ENCODE peak calls at places on chromosomes 7 and 10, in six cellular contexts. One of them, this sample, is unnamed.

GRCh38 chr10:62819521-62819920 is 3.4 kb upstream of the EGR2 start:
- DNase-seq in colonic mucosa: no peak
- DNase-seq in tibial nerve: no peak
- DNase-seq in lower lobe of right lung: no peak
- DNase-seq in AG10803: no peak
- DNase-seq in CD8-positive, alpha-beta T cell: no peak
- DNase-seq in this sample: no peak

GRCh38 chr10:117221156-117221711 is 19.7 kb upstream of the SLC18A2 start:
- DNase-seq in colonic mucosa: no peak
- DNase-seq in tibial nerve: no peak
- DNase-seq in lower lobe of right lung: no peak
- DNase-seq in AG10803: no peak
- DNase-seq in CD8-positive, alpha-beta T cell: no peak
- DNase-seq in this sample: no peak

GRCh38 chr10:78727728-78728127 is 341.0 kb upstream of the ZMIZ1 start:
- DNase-seq in colonic mucosa: no peak
- DNase-seq in tibial nerve: no peak
- DNase-seq in lower lobe of right lung: no peak
- DNase-seq in AG10803: no peak
- DNase-seq in CD8-positive, alpha-beta T cell: no peak
- DNase-seq in this sample: no peak

GRCh38 chr10:78756604-78757442 is 311.9 kb upstream of the ZMIZ1 start:
- DNase-seq in colonic mucosa: peak; percentile 43
- DNase-seq in tibial nerve: peak; percentile 85
- DNase-seq in lower lobe of right lung: peak; percentile 81
- DNase-seq in AG10803: peak; percentile 98
- DNase-seq in CD8-positive, alpha-beta T cell: no peak
- DNase-seq in this sample: peak; percentile 96

GRCh38 chr10:73251683-73252444 is 580 bp downstream of the MRPS16 start:
- DNase-seq in colonic mucosa: peak; percentile 22
- DNase-seq in tibial nerve: no peak
- DNase-seq in lower lobe of right lung: peak; percentile 47
- DNase-seq in AG10803: no peak
- DNase-seq in CD8-positive, alpha-beta T cell: no peak
- DNase-seq in this sample: no peak

GRCh38 chr7:25849361-25850184 is 302.4 kb upstream of the NFE2L3 start:
- DNase-seq in colonic mucosa: no peak
- DNase-seq in tibial nerve: peak; percentile 83
- DNase-seq in lower lobe of right lung: no peak
- DNase-seq in AG10803: peak; percentile 80
- DNase-seq in CD8-positive, alpha-beta T cell: no peak
- DNase-seq in this sample: no peak

GRCh38 chr10:118922226-118922625 is 107.3 kb upstream of the NANOS1 start:
- DNase-seq in colonic mucosa: peak; percentile 23
- DNase-seq in tibial nerve: peak; percentile 35
- DNase-seq in lower lobe of right lung: no peak
- DNase-seq in AG10803: peak; percentile 12
- DNase-seq in CD8-positive, alpha-beta T cell: no peak
- DNase-seq in this sample: no peak

GRCh38 chr10:91564508-91564907 is 68.4 kb downstream of the PPP1R3C start:
- DNase-seq in colonic mucosa: no peak
- DNase-seq in tibial nerve: no peak
- DNase-seq in lower lobe of right lung: no peak
- DNase-seq in AG10803: no peak
- DNase-seq in CD8-positive, alpha-beta T cell: no peak
- DNase-seq in this sample: no peak

GRCh38 chr7:8436965-8437364 is 3.6 kb downstream of the NXPH1 start:
- DNase-seq in colonic mucosa: peak; percentile 48
- DNase-seq in tibial nerve: no peak
- DNase-seq in lower lobe of right lung: no peak
- DNase-seq in AG10803: no peak
- DNase-seq in CD8-positive, alpha-beta T cell: no peak
- DNase-seq in this sample: no peak

GRCh38 chr7:95540366-95540765 is 54.6 kb downstream of the ASB4 start:
- DNase-seq in colonic mucosa: no peak
- DNase-seq in tibial nerve: no peak
- DNase-seq in lower lobe of right lung: no peak
- DNase-seq in AG10803: no peak
- DNase-seq in CD8-positive, alpha-beta T cell: no peak
- DNase-seq in this sample: no peak

GRCh38 chr7:127761196-127761595 is 109.2 kb downstream of the SND1 start:
- DNase-seq in colonic mucosa: no peak
- DNase-seq in tibial nerve: no peak
- DNase-seq in lower lobe of right lung: no peak
- DNase-seq in AG10803: no peak
- DNase-seq in CD8-positive, alpha-beta T cell: no peak
- DNase-seq in this sample: no peak

GRCh38 chr7:121019018-121019417 is 30.5 kb downstream of the CPED1 start:
- DNase-seq in colonic mucosa: no peak
- DNase-seq in tibial nerve: no peak
- DNase-seq in lower lobe of right lung: no peak
- DNase-seq in AG10803: peak; percentile 73
- DNase-seq in CD8-positive, alpha-beta T cell: no peak
- DNase-seq in this sample: no peak

GRCh38 chr10:115654961-115655360 is 561.8 kb downstream of the ATRNL1 start:
- DNase-seq in colonic mucosa: no peak
- DNase-seq in tibial nerve: no peak
- DNase-seq in lower lobe of right lung: no peak
- DNase-seq in AG10803: no peak
- DNase-seq in CD8-positive, alpha-beta T cell: no peak
- DNase-seq in this sample: no peak

GRCh38 chr10:96637709-96638108 is 50.9 kb upstream of the TM9SF3 start:
- DNase-seq in colonic mucosa: no peak
- DNase-seq in tibial nerve: no peak
- DNase-seq in lower lobe of right lung: no peak
- DNase-seq in AG10803: no peak
- DNase-seq in CD8-positive, alpha-beta T cell: no peak
- DNase-seq in this sample: no peak

GRCh38 chr10:51386248-51386885 is 312.1 kb downstream of the PRKG1 start:
- DNase-seq in colonic mucosa: no peak
- DNase-seq in tibial nerve: no peak
- DNase-seq in lower lobe of right lung: no peak
- DNase-seq in AG10803: peak; percentile 61
- DNase-seq in CD8-positive, alpha-beta T cell: no peak
- DNase-seq in this sample: no peak

GRCh38 chr10:30170814-30171213 is 111.4 kb upstream of the JCAD start:
- DNase-seq in colonic mucosa: no peak
- DNase-seq in tibial nerve: no peak
- DNase-seq in lower lobe of right lung: no peak
- DNase-seq in AG10803: peak; percentile 74
- DNase-seq in CD8-positive, alpha-beta T cell: no peak
- DNase-seq in this sample: peak; percentile 64

GRCh38 chr7:66413379-66414114 is 208.4 kb downstream of the TPST1 start:
- DNase-seq in colonic mucosa: peak; percentile 85
- DNase-seq in tibial nerve: peak; percentile 49
- DNase-seq in lower lobe of right lung: peak; percentile 90
- DNase-seq in AG10803: peak; percentile 37
- DNase-seq in CD8-positive, alpha-beta T cell: peak; percentile 88
- DNase-seq in this sample: no peak

GRCh38 chr7:28406192-28406591 is 6.1 kb upstream of the CREB5 start:
- DNase-seq in colonic mucosa: no peak
- DNase-seq in tibial nerve: no peak
- DNase-seq in lower lobe of right lung: no peak
- DNase-seq in AG10803: no peak
- DNase-seq in CD8-positive, alpha-beta T cell: no peak
- DNase-seq in this sample: no peak

GRCh38 chr7:38112075-38112474 is 66.0 kb upstream of the STARD3NL start:
- DNase-seq in colonic mucosa: no peak
- DNase-seq in tibial nerve: no peak
- DNase-seq in lower lobe of right lung: no peak
- DNase-seq in AG10803: no peak
- DNase-seq in CD8-positive, alpha-beta T cell: no peak
- DNase-seq in this sample: no peak

GRCh38 chr7:105581066-105581811 is at the start of gene EFCAB10:
- DNase-seq in colonic mucosa: peak; percentile 64
- DNase-seq in tibial nerve: no peak
- DNase-seq in lower lobe of right lung: peak; percentile 87
- DNase-seq in AG10803: peak; percentile 38
- DNase-seq in CD8-positive, alpha-beta T cell: peak; percentile 20
- DNase-seq in this sample: no peak

GRCh38 chr7:20275637-20276036 is 55.1 kb upstream of the ITGB8 start:
- DNase-seq in colonic mucosa: no peak
- DNase-seq in tibial nerve: no peak
- DNase-seq in lower lobe of right lung: no peak
- DNase-seq in AG10803: peak; percentile 66
- DNase-seq in CD8-positive, alpha-beta T cell: no peak
- DNase-seq in this sample: peak; percentile 7

GRCh38 chr7:74586258-74587200 is 71.0 kb upstream of the GTF2I start:
- DNase-seq in colonic mucosa: no peak
- DNase-seq in tibial nerve: no peak
- DNase-seq in lower lobe of right lung: no peak
- DNase-seq in AG10803: no peak
- DNase-seq in CD8-positive, alpha-beta T cell: no peak
- DNase-seq in this sample: no peak

GRCh38 chr7:93310346-93310745 is 78.2 kb downstream of the VPS50 start:
- DNase-seq in colonic mucosa: no peak
- DNase-seq in tibial nerve: no peak
- DNase-seq in lower lobe of right lung: no peak
- DNase-seq in AG10803: no peak
- DNase-seq in CD8-positive, alpha-beta T cell: no peak
- DNase-seq in this sample: no peak

GRCh38 chr10:113058175-113058961 is 108.3 kb downstream of the TCF7L2 start:
- DNase-seq in colonic mucosa: peak; percentile 59
- DNase-seq in tibial nerve: no peak
- DNase-seq in lower lobe of right lung: no peak
- DNase-seq in AG10803: peak; percentile 89
- DNase-seq in CD8-positive, alpha-beta T cell: no peak
- DNase-seq in this sample: peak; percentile 40

GRCh38 chr10:62614389-62615157 is 189.9 kb upstream of the ADO start:
- DNase-seq in colonic mucosa: no peak
- DNase-seq in tibial nerve: no peak
- DNase-seq in lower lobe of right lung: no peak
- DNase-seq in AG10803: peak; percentile 70
- DNase-seq in CD8-positive, alpha-beta T cell: no peak
- DNase-seq in this sample: no peak

GRCh38 chr7:130910949-130911944 is 177.2 kb upstream of the KLF14 start:
- DNase-seq in colonic mucosa: no peak
- DNase-seq in tibial nerve: no peak
- DNase-seq in lower lobe of right lung: no peak
- DNase-seq in AG10803: peak; percentile 68
- DNase-seq in CD8-positive, alpha-beta T cell: peak; percentile 5
- DNase-seq in this sample: no peak

GRCh38 chr7:23712368-23713284 is 2.6 kb downstream of the STK31 start:
- DNase-seq in colonic mucosa: no peak
- DNase-seq in tibial nerve: no peak
- DNase-seq in lower lobe of right lung: no peak
- DNase-seq in AG10803: peak; percentile 69
- DNase-seq in CD8-positive, alpha-beta T cell: no peak
- DNase-seq in this sample: peak; percentile 23

GRCh38 chr7:23714579-23714978 is 4.6 kb downstream of the STK31 start:
- DNase-seq in colonic mucosa: no peak
- DNase-seq in tibial nerve: no peak
- DNase-seq in lower lobe of right lung: no peak
- DNase-seq in AG10803: no peak
- DNase-seq in CD8-positive, alpha-beta T cell: no peak
- DNase-seq in this sample: no peak

GRCh38 chr7:23715099-23715498 is 5.1 kb downstream of the STK31 start:
- DNase-seq in colonic mucosa: no peak
- DNase-seq in tibial nerve: no peak
- DNase-seq in lower lobe of right lung: no peak
- DNase-seq in AG10803: no peak
- DNase-seq in CD8-positive, alpha-beta T cell: no peak
- DNase-seq in this sample: no peak

GRCh38 chr7:23710000-23710399 is at the start of gene STK31:
- DNase-seq in colonic mucosa: no peak
- DNase-seq in tibial nerve: no peak
- DNase-seq in lower lobe of right lung: no peak
- DNase-seq in AG10803: no peak
- DNase-seq in CD8-positive, alpha-beta T cell: no peak
- DNase-seq in this sample: no peak

DNA sequence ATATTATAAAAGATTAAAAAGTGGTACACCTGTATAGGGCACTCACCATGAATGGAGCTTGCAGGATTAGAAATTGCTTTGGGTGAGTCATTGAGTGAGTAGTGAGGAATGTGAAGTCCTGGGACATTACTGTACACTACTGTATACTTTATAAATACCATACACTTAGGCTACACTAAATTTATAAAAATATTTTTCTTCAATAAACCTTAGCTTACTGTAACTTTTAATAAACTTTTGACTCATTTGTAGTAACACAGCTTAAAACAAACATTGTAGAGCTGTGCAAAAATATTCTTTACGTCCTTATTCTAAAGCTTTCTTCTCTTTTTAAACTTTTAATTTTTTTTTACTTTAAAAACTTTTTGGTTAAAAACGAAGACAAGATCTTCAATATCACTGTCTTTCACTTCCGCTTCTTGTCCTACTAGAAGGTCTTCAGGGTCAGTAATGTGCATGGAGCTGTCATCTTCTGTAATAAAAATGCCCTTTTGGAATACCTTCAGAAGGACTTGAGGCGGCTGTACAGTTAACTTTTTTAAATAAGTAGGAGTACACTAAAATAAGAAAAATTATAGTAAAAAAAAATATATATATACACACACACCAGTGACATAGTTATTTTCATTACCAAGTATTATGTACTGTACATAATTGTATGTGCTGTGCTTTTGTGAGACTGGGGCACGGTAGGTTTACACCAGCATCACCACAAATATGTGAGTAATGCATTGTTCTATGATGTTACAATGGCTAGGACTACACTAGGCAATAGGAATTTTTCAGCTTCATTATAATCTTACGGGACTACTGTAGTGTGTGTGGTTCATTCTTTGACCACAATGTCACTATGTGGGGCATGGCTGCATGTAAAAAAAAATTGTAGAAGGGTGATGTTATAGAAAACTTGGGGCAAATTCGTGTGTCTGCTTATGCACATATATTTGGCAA is 3.5 kb downstream of the STK31 start:
- DNase-seq in colonic mucosa: no peak
- DNase-seq in tibial nerve: no peak
- DNase-seq in lower lobe of right lung: no peak
- DNase-seq in AG10803: peak; percentile 88
- DNase-seq in CD8-positive, alpha-beta T cell: no peak
- DNase-seq in this sample: peak; percentile 46
- H3K4me3 ChIP-seq in colonic mucosa: no peak overlapping the region
- H3K4me3 ChIP-seq in tibial nerve: no peak overlapping the region
- H3K4me3 ChIP-seq in lower lobe of right lung: no peak overlapping the region
- H3K4me3 ChIP-seq in AG10803: no peak overlapping the region
- H3K4me3 ChIP-seq in CD8-positive, alpha-beta T cell: no peak overlapping the region
- H3K4me3 ChIP-seq in this sample: no peak overlapping the region

GRCh38 chr10:89414879-89415821 is 782 bp downstream of the IFIT5 start:
- DNase-seq in colonic mucosa: peak; percentile 44
- DNase-seq in tibial nerve: peak; percentile 63
- DNase-seq in lower lobe of right lung: peak; percentile 68
- DNase-seq in AG10803: peak; percentile 48
- DNase-seq in CD8-positive, alpha-beta T cell: peak; percentile 47
- DNase-seq in this sample: no peak
- H3K4me3 ChIP-seq in colonic mucosa: peak overlapping the region; percentile 93
- H3K4me3 ChIP-seq in tibial nerve: peak overlapping the region; percentile 83
- H3K4me3 ChIP-seq in lower lobe of right lung: peak overlapping the region; percentile 76
- H3K4me3 ChIP-seq in AG10803: peak overlapping the region; percentile 82
- H3K4me3 ChIP-seq in CD8-positive, alpha-beta T cell: peak overlapping the region; percentile 70
- H3K4me3 ChIP-seq in this sample: peak overlapping the region; percentile 60

GRCh38 chr7:590731-591551 is 71.3 kb upstream of the PDGFA start:
- DNase-seq in colonic mucosa: no peak
- DNase-seq in tibial nerve: no peak
- DNase-seq in lower lobe of right lung: peak; percentile 44
- DNase-seq in AG10803: no peak
- DNase-seq in CD8-positive, alpha-beta T cell: no peak
- DNase-seq in this sample: no peak
- H3K4me3 ChIP-seq in colonic mucosa: no peak overlapping the region
- H3K4me3 ChIP-seq in tibial nerve: no peak overlapping the region
- H3K4me3 ChIP-seq in lower lobe of right lung: no peak overlapping the region
- H3K4me3 ChIP-seq in AG10803: no peak overlapping the region
- H3K4me3 ChIP-seq in CD8-positive, alpha-beta T cell: no peak overlapping the region
- H3K4me3 ChIP-seq in this sample: no peak overlapping the region

GRCh38 chr7:30681262-30682130 is 760 bp downstream of the CRHR2 start:
- DNase-seq in colonic mucosa: no peak
- DNase-seq in tibial nerve: no peak
- DNase-seq in lower lobe of right lung: peak; percentile 61
- DNase-seq in AG10803: no peak
- DNase-seq in CD8-positive, alpha-beta T cell: no peak
- DNase-seq in this sample: no peak
- H3K4me3 ChIP-seq in colonic mucosa: peak overlapping the region; percentile 27
- H3K4me3 ChIP-seq in tibial nerve: peak overlapping the region; percentile 45
- H3K4me3 ChIP-seq in lower lobe of right lung: peak overlapping the region; percentile 56
- H3K4me3 ChIP-seq in AG10803: no peak overlapping the region
- H3K4me3 ChIP-seq in CD8-positive, alpha-beta T cell: peak overlapping the region; percentile 40
- H3K4me3 ChIP-seq in this sample: no peak overlapping the region

This sample was measured in AG09309.